ENCODE peak calls at places on chromosomes 13 and 19, in eight cellular contexts. N is adrenal gland, P is Panc1, G is endothelial cell, K is HCT116, C is right lobe of liver, J is AG10803, Z is tibial artery. W is an unnamed sample.

GRCh38 chr13:23510979-23511735 is 59.1 kb upstream of the TNFRSF19 start:
- DNase-seq in C (no peak), J (no peak), G (peak; percentile 9), K (peak; percentile 6), Z (no peak), N (no peak), P (no peak), W (no peak)

GRCh38 chr19:3606690-3607289 is at the start of gene TBXA2R:
- DNase-seq in K (peak; percentile 19), C (peak; percentile 77), N (peak; percentile 90), G (peak; percentile 42), Z (peak; percentile 93), P (no peak), J (peak; percentile 53), W (no peak)

GRCh38 chr13:99565478-99566124 is 64.3 kb downstream of the TM9SF2 start:
- DNase-seq in J (no peak), G (no peak), K (no peak), Z (no peak), P (no peak), C (no peak), N (no peak), W (no peak)

GRCh38 chr13:78679329-78679728 is 20.4 kb upstream of the OBI1 start:
- DNase-seq in N (no peak), K (no peak), J (no peak), P (no peak), C (no peak), G (no peak), Z (no peak), W (no peak)

GRCh38 chr19:29666634-29667389 is 1.6 kb downstream of the PLEKHF1 start:
- DNase-seq in K (no peak), P (no peak), C (peak; percentile 59), N (peak; percentile 73), J (peak; percentile 72), Z (peak; percentile 87), G (peak; percentile 56), W (peak; percentile 50)

GRCh38 chr13:32984857-32985626 is 31.2 kb upstream of the KL start:
- DNase-seq in C (no peak), J (no peak), N (no peak), G (no peak), Z (no peak), K (no peak), P (peak; percentile 80), W (peak; percentile 38)

GRCh38 chr13:101308247-101309013 is 107.9 kb downstream of the NALCN start:
- DNase-seq in K (no peak), N (no peak), Z (no peak), P (no peak), C (no peak), J (peak; percentile 30), G (no peak), W (no peak)

GRCh38 chr13:103812558-103812957 is 746.3 kb upstream of the SLC10A2 start:
- DNase-seq in G (no peak), C (no peak), K (no peak), Z (no peak), P (no peak), J (no peak), N (no peak), W (no peak)

GRCh38 chr13:78632956-78633355 is 26.0 kb downstream of the OBI1 start:
- DNase-seq in K (no peak), C (no peak), G (no peak), P (no peak), Z (no peak), N (no peak), J (no peak), W (no peak)

GRCh38 chr13:101451641-101452040 is 834 bp upstream of the ITGBL1 start:
- DNase-seq in C (no peak), N (no peak), J (no peak), P (no peak), K (no peak), G (no peak), Z (no peak), W (no peak)

GRCh38 chr19:1072371-1073015 is 5.5 kb downstream of the ARHGAP45 start:
- DNase-seq in P (no peak), C (no peak), Z (no peak), G (no peak), J (no peak), N (no peak), K (no peak), W (no peak)

GRCh38 chr19:1073063-1073955 is 6.3 kb downstream of the ARHGAP45 start:
- DNase-seq in N (no peak), Z (no peak), K (no peak), P (no peak), G (no peak), J (no peak), C (no peak), W (no peak)

GRCh38 chr19:1074512-1075283 is 7.7 kb downstream of the ARHGAP45 start:
- DNase-seq in P (no peak), K (no peak), G (no peak), C (peak; percentile 83), N (peak; percentile 81), J (no peak), Z (peak; percentile 84), W (no peak)

GRCh38 chr19:1076046-1076386 is 9.0 kb downstream of the ARHGAP45 start:
- DNase-seq in P (no peak), Z (no peak), K (no peak), G (no peak), N (no peak), C (no peak), J (no peak), W (no peak)

GRCh38 chr19:1073956-1074511 is 7.1 kb downstream of the ARHGAP45 start:
- DNase-seq in N (no peak), G (no peak), C (no peak), P (no peak), J (no peak), Z (no peak), K (no peak), W (no peak)
- TF ChIP-seq CTCF in N (no peak), G (no peak), C (no peak), P (no peak), J (no peak), Z (no peak), K (no peak), W (no peak)

GRCh38 chr19:14516048-14516534 is 2.1 kb downstream of the DNAJB1 start:
- DNase-seq in P (no peak), C (peak; percentile 69), Z (no peak), N (no peak), G (no peak), K (no peak), J (no peak), W (no peak)
- TF ChIP-seq CTCF in P (no peak), C (no peak), Z (no peak), N (no peak), G (no peak), K (no peak), J (no peak), W (peak; percentile 55)

GRCh38 chr13:68736961-68737360 is 1370.7 kb upstream of the ATXN8OS start:
- DNase-seq in J (no peak), N (no peak), P (no peak), Z (no peak), C (no peak), G (no peak), K (no peak), W (no peak)
- TF ChIP-seq CTCF in J (no peak), N (no peak), P (no peak), Z (no peak), C (no peak), G (no peak), K (no peak), W (no peak)

GRCh38 chr13:112713517-112714253 is 23.8 kb downstream of the ATP11A start:
- DNase-seq in J (no peak), C (peak; percentile 28), G (no peak), P (no peak), Z (peak; percentile 48), N (no peak), K (no peak), W (no peak)

GRCh38 chr13:112712451-112712881 is 22.6 kb downstream of the ATP11A start:
- DNase-seq in Z (no peak), N (no peak), J (no peak), P (no peak), C (peak; percentile 44), G (no peak), K (no peak), W (no peak)

GRCh38 chr13:112710855-112711527 is 21.2 kb downstream of the ATP11A start:
- DNase-seq in Z (peak; percentile 60), C (peak; percentile 44), G (no peak), J (no peak), K (no peak), N (no peak), P (no peak), W (no peak)

GRCh38 chr13:112709825-112710783 is 20.3 kb downstream of the ATP11A start:
- DNase-seq in J (no peak), P (no peak), N (no peak), K (no peak), G (no peak), Z (peak; percentile 61), C (peak; percentile 37), W (no peak)

GRCh38 chr13:112711528-112712265 is 21.9 kb downstream of the ATP11A start:
- DNase-seq in C (peak; percentile 73), G (peak; percentile 61), N (peak; percentile 88), K (peak; percentile 85), J (peak; percentile 98), Z (peak; percentile 91), P (no peak), W (peak; percentile 85)
- TF ChIP-seq CTCF in C (no peak), G (peak; percentile 14), N (peak; percentile 17), K (peak; percentile 31), J (peak; percentile 49), Z (no peak), P (no peak), W (peak; percentile 60)

GRCh38 chr19:36014029-36014924 is at the start of gene ALKBH6:
- DNase-seq in K (peak; percentile 97), N (peak; percentile 100), J (peak; percentile 97), P (peak; percentile 94), G (peak; percentile 98), Z (peak; percentile 100), C (peak; percentile 100), W (peak; percentile 98)
- TF ChIP-seq CTCF in K (no peak), N (no peak), J (no peak), P (no peak), G (no peak), Z (no peak), C (no peak), W (no peak)

DNA sequence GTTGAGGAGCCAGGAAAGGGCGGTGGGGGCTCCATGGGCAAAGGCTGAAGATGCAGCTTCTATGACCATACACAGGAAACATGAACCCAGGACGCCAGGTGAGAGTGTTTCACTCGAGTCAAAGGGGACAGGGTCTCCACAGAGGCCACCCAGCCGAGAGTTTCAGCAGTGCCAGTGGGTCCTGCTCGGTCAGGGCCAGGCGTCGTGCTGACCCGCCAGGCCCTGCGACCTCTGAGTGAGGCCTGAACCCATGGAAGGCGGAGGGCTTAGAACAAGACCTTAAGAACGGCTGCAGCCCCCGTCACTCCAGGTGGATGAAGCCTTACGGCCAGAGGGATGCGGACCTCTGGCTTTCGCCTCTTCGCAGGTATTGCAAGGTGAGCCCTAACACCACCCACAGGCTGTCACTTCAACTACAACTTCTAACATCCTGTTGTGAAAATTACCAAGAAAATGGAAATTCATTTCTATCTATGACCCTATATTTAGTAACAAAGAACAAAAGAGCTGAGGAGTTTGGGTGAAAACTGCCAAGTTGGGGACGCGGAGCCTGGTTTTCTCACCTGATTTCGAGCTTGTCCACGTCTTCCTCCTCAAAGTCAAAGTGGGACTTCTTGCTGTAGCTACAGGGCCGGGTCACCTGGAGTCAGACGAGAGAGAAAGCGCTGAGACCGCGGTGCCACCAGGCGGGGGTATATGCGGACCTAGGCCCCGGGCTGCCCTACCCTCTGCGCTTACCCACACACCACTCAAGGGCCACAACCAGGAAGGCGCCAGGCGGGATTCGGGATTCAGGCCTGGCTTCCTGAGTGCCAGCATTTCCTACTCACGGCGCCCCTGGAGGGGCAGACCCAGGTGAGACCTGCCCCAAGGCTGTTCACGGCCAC is 50.1 kb upstream of the C13orf46 start:
- DNase-seq in N (no peak), Z (no peak), P (no peak), C (no peak), G (no peak), K (no peak), J (no peak), W (no peak)
- TF ChIP-seq CTCF in N (no peak), Z (no peak), P (no peak), C (no peak), G (no peak), K (no peak), J (no peak), W (peak; percentile 26)

W was measured in PC-9.